ENCODE peak calls at places on chromosomes 3 and 15, in five cellular contexts. N is SK-N-SH, A is GM12878, G is K562, E is HepG2. R is an unnamed sample.

GRCh38 chr15:39498642-39499041 is 82.2 kb upstream of the THBS1 start:
- DNase-seq in N (no peak), A (no peak), G (no peak), E (no peak), R (no peak)

GRCh38 chr15:70337292-70338186 is 239.8 kb upstream of the TLE3 start:
- DNase-seq in N (no peak), A (no peak), G (no peak), E (no peak), R (no peak)

GRCh38 chr3:36907911-36908646 is 36.8 kb downstream of the TRANK1 start:
- DNase-seq in N (no peak), A (peak), G (peak), E (peak), R (no peak)

GRCh38 chr3:188796122-188796631 is 375.6 kb upstream of the TPRG1 start:
- DNase-seq in N (no peak), A (no peak), G (no peak), E (no peak), R (no peak)

GRCh38 chr3:31776016-31776415 is 205.0 kb downstream of the OSBPL10 start:
- DNase-seq in N (no peak), A (no peak), G (no peak), E (no peak), R (no peak)

GRCh38 chr15:86762874-86763273 is 683.2 kb downstream of the AGBL1 start:
- DNase-seq in N (no peak), A (no peak), G (no peak), E (no peak), R (no peak)

GRCh38 chr3:37852097-37852496 is 9.6 kb upstream of the CTDSPL start:
- DNase-seq in N (no peak), A (no peak), G (no peak), E (no peak), R (no peak)

GRCh38 chr3:99549918-99550603 is 88.3 kb upstream of the COL8A1 start:
- DNase-seq in N (no peak), A (no peak), G (no peak), E (no peak), R (no peak)

GRCh38 chr3:146543461-146544012 is 870 bp downstream of the PLSCR1 start:
- DNase-seq in N (no peak), A (no peak), G (peak), E (no peak), R (no peak)

GRCh38 chr15:50066202-50066601 is 52.8 kb downstream of the ATP8B4 start:
- DNase-seq in N (no peak), A (no peak), G (no peak), E (no peak), R (no peak)

GRCh38 chr3:157311633-157312365 is 124.9 kb upstream of the PTX3 start:
- DNase-seq in N (no peak), A (no peak), G (no peak), E (no peak), R (no peak)

DNA sequence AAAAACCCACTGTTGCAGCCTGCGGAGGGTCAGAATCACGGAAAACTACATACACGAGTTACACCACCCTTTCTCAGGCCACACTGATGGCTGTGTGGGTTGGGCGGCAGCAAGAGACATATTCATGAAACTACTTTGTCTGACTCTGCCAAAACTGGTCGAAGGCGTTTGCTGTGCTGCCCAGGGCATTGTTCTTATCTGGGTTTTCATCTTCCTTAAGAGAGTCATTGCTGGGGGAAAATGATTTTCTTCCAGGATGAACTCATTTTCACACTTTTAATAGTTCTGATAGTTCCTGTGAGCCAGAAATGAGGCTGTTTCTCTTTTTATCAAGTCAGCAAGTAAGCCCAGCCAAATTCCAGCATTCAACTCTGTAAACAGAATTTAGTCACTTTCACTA is 47.6 kb downstream of the TRIM71 start:
- DNase-seq in N (no peak), A (no peak), G (no peak), E (peak), R (no peak)
- TF ChIP-seq FOXM1 in N (no peak), A (no peak), G (no peak), E (no peak), R (no peak)

DNA sequence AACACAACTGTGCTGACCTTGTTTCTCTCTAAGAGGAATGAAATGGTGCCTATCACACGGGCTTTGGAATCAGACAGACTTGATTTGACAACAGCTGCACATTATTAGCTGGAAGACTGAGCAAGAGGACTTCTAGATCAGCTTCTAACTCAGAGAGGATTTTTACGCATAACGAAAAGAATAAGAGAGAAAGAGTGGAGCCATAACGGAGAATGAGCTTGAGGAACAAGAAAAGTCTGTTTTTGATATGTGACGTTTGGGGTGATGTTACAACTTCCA is 16.0 kb downstream of the HEG1 start:
- DNase-seq in N (no peak), A (no peak), G (no peak), E (no peak), R (no peak)
- TF ChIP-seq FOXM1 in N (no peak), A (no peak), G (no peak), E (no peak), R (no peak)

DNA sequence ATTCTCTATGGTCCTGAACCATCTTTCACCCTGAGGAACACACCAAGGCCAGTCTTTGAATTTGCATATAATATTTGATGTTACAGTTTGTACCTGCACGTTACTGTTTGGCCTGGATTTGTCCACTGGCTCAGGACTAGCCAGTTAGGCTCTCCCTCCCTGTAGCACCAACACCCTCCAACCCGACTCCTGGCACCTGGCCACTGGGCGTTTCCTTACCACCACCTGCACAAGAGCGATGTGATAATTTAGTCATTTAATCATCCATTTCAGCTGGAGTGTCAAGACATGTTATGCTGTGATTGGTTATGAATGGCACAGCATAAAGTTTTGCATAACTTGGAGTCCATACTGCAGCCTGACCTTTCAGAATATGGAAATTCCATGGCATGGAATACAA is 242.3 kb downstream of the KCNMB2 start:
- DNase-seq in N (no peak), A (no peak), G (no peak), E (no peak), R (no peak)
- TF ChIP-seq FOXM1 in N (no peak), A (no peak), G (no peak), E (no peak), R (no peak)

GRCh38 chr3:89698208-89698830 is 590.9 kb downstream of the EPHA3 start:
- DNase-seq in N (no peak), A (no peak), G (no peak), E (no peak), R (no peak)
- TF ChIP-seq FOXM1 in N (no peak), A (no peak), G (no peak), E (no peak), R (no peak)

GRCh38 chr3:41198526-41198925 is 779 bp upstream of the CTNNB1 start:
- DNase-seq in N (no peak), A (no peak), G (no peak), E (peak), R (no peak)

GRCh38 chr3:41202075-41202833 is 2.9 kb downstream of the CTNNB1 start:
- DNase-seq in N (no peak), A (no peak), G (no peak), E (peak), R (no peak)

GRCh38 chr3:41199866-41200668 is 762 bp downstream of the CTNNB1 start:
- DNase-seq in N (peak), A (no peak), G (peak), E (no peak), R (peak)

GRCh38 chr3:41198950-41199865 is at the start of gene CTNNB1:
- DNase-seq in N (peak), A (peak), G (peak), E (peak), R (peak)

DNA sequence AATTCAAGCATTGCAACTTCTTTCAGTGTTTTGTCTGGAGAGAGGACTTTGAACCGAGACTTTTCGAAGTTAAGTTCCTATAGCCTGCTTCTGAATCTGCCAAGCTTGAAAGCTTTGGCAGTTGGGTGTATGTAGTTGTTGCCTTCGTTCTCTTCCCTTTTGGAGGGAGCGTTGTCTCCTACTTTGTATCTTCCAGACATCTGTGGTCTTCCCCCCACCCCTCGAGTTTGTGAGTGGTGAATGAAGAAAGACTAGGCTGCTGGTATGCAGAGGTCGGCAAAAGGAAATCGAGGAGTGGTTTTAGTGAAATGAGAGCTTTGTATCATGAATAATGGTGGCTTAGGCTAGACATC is 1.3 kb downstream of the CTNNB1 start:
- DNase-seq in N (no peak), A (no peak), G (no peak), E (peak), R (no peak)
- TF ChIP-seq FOXM1 in N (no peak), A (no peak), G (no peak), E (no peak), R (no peak)